ENCODE peak calls at places on chromosomes 13 and 19, in four cellular contexts. F is IMR-90, N is left ventricle myocardium inferior, H is PC-3. Q is an unnamed sample.

GRCh38 chr13:47216176-47216822 is 319.4 kb upstream of the HTR2A start:
- DNase-seq in H (peak; percentile 59), N (no peak), F (peak; percentile 57), Q (no peak)

GRCh38 chr13:27200413-27201066 is 28.9 kb upstream of the USP12 start:
- DNase-seq in H (peak; percentile 68), N (no peak), F (no peak), Q (peak; percentile 29)

GRCh38 chr13:43469791-43470190 is 317.0 kb downstream of the ENOX1 start:
- DNase-seq in H (no peak), N (no peak), F (peak; percentile 11), Q (no peak)

GRCh38 chr19:10808937-10809655 is 26.9 kb downstream of the TMED1 start:
- DNase-seq in N (no peak), F (peak; percentile 21), H (peak; percentile 54), Q (no peak)

GRCh38 chr13:49935171-49936084 is 712 bp downstream of the SPRYD7 start:
- DNase-seq in N (peak; percentile 36), H (peak; percentile 72), F (peak; percentile 50), Q (peak; percentile 56)

GRCh38 chr19:14337510-14337909 is 43.7 kb upstream of the ADGRE5 start:
- DNase-seq in F (no peak), H (peak; percentile 72), N (no peak), Q (no peak)

GRCh38 chr13:106858910-106859309 is 291.0 kb upstream of the ARGLU1 start:
- DNase-seq in N (no peak), F (no peak), H (peak; percentile 21), Q (no peak)

GRCh38 chr19:39841041-39841440 is 5.1 kb downstream of the FBL start:
- DNase-seq in F (no peak), H (no peak), N (no peak), Q (no peak)

DNA sequence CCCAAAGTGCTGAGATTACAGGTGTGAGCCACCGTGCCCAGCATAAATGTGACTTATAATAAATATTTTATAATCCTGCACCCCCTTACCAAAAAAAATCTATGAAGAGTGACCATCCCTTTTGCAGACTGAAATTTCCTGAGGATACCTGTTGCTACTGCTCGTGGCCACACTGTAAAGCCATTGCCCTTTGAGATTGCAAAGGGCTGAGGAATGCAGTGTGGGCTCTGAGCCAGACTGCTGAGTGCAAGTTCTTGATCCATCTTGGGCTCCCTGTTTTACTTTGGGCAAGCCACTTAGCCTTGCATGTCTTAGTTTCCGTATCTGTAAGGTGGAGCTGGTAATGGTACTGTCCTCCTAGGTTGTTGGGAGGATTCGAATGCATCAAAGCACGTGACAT is 23.4 kb downstream of the SIPA1L3 start:
- DNase-seq in F (no peak), N (no peak), H (peak; percentile 44), Q (no peak)
- H3K27ac ChIP-seq in F (no peak overlapping the region), N (no peak overlapping the region), H (no peak overlapping the region), Q (no peak overlapping the region)

GRCh38 chr19:35566738-35567137 is 3.3 kb upstream of the ATP4A start:
- DNase-seq in N (no peak), H (no peak), F (no peak), Q (no peak)
- H3K27me3 ChIP-seq in N (peaks cover 63% of the 10 kb centered on the region), H (no peaks in the 10 kb centered on the region), F (peaks cover 12% of the 10 kb centered on the region), Q (peaks cover 8% of the 10 kb centered on the region)

GRCh38 chr19:8444677-8445487 is at the start of gene HNRNPM:
- DNase-seq in H (peak; percentile 100), N (peak; percentile 100), F (peak; percentile 95), Q (peak; percentile 99)

GRCh38 chr19:8449830-8450229 is 5.1 kb downstream of the HNRNPM start:
- DNase-seq in F (no peak), H (peak; percentile 62), N (no peak), Q (no peak)

GRCh38 chr19:8441725-8442544 is 2.8 kb upstream of the HNRNPM start:
- DNase-seq in N (no peak), H (no peak), F (no peak), Q (peak; percentile 42)

GRCh38 chr19:8445488-8446001 is 770 bp downstream of the HNRNPM start:
- DNase-seq in F (no peak), H (peak; percentile 46), N (peak; percentile 61), Q (peak; percentile 79)

DNA sequence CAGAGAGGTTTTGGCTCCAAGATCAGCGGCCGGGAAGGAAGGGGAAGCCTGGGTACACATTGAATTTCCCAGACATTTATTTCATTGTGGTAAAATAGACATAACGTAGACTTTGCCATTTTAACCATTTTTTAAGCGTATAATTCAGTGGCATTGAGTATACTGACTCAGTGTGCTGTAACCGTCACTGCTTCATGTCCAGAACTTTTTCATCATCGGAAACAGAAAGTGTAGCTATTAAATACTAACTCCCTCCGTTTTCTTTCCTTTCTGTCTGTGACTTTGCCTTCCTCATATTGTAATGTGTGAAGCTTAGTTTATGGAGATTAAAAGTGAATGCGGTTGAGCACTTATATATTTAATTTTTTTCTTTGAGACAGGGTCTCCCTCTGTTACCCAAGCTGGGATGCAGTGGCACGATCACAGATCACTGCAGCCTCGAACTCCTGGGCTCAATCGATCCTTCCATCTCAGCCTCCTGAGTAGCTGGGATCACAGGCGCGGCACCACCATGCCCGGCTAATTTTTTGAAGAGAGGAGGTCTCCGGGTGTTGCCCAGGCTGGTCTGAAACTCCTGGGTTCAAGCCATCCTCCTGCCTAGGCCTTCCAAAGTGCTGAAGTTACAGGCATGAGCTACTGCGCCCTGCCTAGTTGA is 1.4 kb downstream of the HNRNPM start:
- DNase-seq in F (no peak), H (no peak), N (no peak), Q (no peak)
- H3K27ac ChIP-seq in F (peak overlapping the region; percentile 88), H (peak overlapping the region; percentile 63), N (peak overlapping the region; percentile 99), Q (peak overlapping the region; percentile 92)

GRCh38 chr19:17332677-17333581 is 1.7 kb downstream of the ANO8 start:
- DNase-seq in F (peak; percentile 39), H (peak; percentile 76), N (no peak), Q (peak; percentile 84)

GRCh38 chr19:17330546-17331253 is 4.0 kb downstream of the ANO8 start:
- DNase-seq in N (no peak), F (no peak), H (no peak), Q (peak; percentile 87)

GRCh38 chr19:17332360-17332676 is 2.3 kb downstream of the ANO8 start:
- DNase-seq in H (no peak), F (no peak), N (no peak), Q (no peak)

GRCh38 chr19:17329768-17330545 is 4.7 kb downstream of the ANO8 start:
- DNase-seq in F (no peak), N (no peak), H (no peak), Q (peak; percentile 89)

GRCh38 chr19:17331254-17331558 is 3.4 kb downstream of the ANO8 start:
- DNase-seq in N (no peak), F (no peak), H (no peak), Q (no peak)
- H3K27me3 ChIP-seq in N (no peaks in the 10 kb centered on the region), F (no peaks in the 10 kb centered on the region), H (no peaks in the 10 kb centered on the region), Q (no peaks in the 10 kb centered on the region)

GRCh38 chr19:47695533-47696262 is 17.5 kb upstream of the EHD2 start:
- DNase-seq in H (no peak), N (no peak), F (no peak), Q (peak; percentile 84)

GRCh38 chr19:47697863-47698609 is 15.2 kb upstream of the EHD2 start:
- DNase-seq in N (peak; percentile 73), F (peak; percentile 76), H (peak; percentile 83), Q (peak; percentile 99)

GRCh38 chr19:47694466-47695273 is 18.6 kb upstream of the EHD2 start:
- DNase-seq in N (no peak), H (no peak), F (no peak), Q (peak; percentile 50)

GRCh38 chr19:47698631-47699359 is 14.4 kb upstream of the EHD2 start:
- DNase-seq in H (no peak), F (no peak), N (no peak), Q (peak; percentile 81)

DNA sequence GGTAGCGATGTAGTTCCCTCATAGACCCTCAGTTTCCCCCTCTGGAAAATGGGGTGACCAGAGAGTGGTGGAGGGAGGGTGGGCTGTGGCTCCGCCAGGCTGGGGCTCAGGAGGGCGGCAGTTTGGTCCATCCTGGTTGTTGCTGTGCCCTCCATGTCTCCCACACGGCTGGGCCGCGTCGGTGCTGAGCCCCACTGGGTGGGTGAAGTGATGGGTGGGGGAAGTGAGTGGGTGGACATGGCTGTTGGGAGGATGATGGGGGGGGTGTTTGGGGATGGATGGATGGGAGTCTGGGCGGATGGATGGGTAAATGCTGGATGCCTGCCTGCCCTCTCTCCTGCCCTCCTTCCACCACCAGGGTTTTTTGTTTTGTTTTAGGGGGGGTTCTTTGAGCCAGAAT is 16.6 kb upstream of the EHD2 start:
- DNase-seq in F (no peak), H (no peak), N (no peak), Q (peak; percentile 58)
- H3K27ac ChIP-seq in F (no peak overlapping the region), H (no peak overlapping the region), N (no peak overlapping the region), Q (no peak overlapping the region)

GRCh38 chr19:1849999-1850398 is 1.7 kb upstream of the REXO1 start:
- DNase-seq in H (no peak), N (no peak), F (no peak), Q (no peak)

GRCh38 chr19:1847684-1848398 is 442 bp downstream of the REXO1 start:
- DNase-seq in N (no peak), H (peak; percentile 25), F (peak; percentile 40), Q (peak; percentile 97)

GRCh38 chr19:1847348-1847683 is 967 bp downstream of the REXO1 start:
- DNase-seq in N (no peak), F (no peak), H (no peak), Q (no peak)

GRCh38 chr19:1849132-1849474 is 820 bp upstream of the REXO1 start:
- DNase-seq in F (no peak), H (no peak), N (no peak), Q (no peak)

DNA sequence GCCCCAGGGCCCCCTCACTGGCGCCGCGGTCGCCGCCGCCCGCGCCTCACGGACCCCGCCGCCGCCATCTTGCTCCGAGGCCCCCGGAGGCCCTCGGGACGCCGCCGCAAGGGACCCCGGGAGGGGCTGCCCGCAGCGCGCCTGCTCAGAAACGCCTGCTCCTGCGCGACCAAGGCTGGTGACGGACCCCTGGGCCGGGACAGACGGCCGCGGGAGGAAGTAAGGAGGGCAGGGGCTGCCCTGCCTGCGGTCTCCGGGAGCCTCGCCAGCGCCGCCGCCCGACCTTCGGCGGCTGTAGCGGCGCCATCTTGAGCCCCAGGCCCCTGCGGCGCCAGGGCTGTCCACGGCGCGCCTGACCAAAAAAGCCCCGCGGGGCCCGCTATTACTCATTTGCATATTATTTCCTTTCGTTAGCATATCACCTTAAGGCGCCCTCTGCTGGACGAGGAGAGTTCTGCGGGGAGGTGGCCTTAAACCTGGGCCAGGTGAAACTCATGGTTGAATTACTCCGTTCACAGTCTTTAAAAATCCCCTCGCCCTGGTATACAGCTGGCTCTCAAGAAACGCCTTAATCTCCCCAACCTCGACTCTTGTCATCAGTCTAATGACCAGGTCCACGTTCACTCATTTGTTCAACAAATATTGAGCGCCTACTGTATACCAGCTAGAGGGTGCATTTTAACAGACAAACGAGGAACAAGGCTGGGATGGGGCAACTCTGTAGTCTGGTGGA is at the start of gene REXO1:
- DNase-seq in H (peak; percentile 95), N (peak; percentile 96), F (peak; percentile 87), Q (peak; percentile 100)
- H3K27me3 ChIP-seq in H (no peaks in the 10 kb centered on the region), N (no peaks in the 10 kb centered on the region), F (no peaks in the 10 kb centered on the region), Q (no peaks in the 10 kb centered on the region)

GRCh38 chr19:58440556-58440955 is 603 bp upstream of the ZNF132 start:
- DNase-seq in F (no peak), N (no peak), H (no peak), Q (no peak)
- H3K27ac ChIP-seq in F (peak overlapping the region; percentile 53), N (peak overlapping the region; percentile 82), H (no peak overlapping the region), Q (peak overlapping the region; percentile 93)

GRCh38 chr19:51078731-51079130 is 4.0 kb downstream of the KLK14 start:
- DNase-seq in H (no peak), F (no peak), N (no peak), Q (peak; percentile 37)
- H3K27me3 ChIP-seq in H (no peaks in the 10 kb centered on the region), F (no peaks in the 10 kb centered on the region), N (peaks cover 35% of the 10 kb centered on the region), Q (no peaks in the 10 kb centered on the region)

GRCh38 chr19:19386373-19386869 is 19.1 kb upstream of the GATAD2A start:
- DNase-seq in F (no peak), H (no peak), N (no peak), Q (no peak)
- H3K27ac ChIP-seq in F (peak overlapping the region; percentile 44), H (peak overlapping the region; percentile 51), N (peak overlapping the region; percentile 94), Q (peak overlapping the region; percentile 78)

Q was measured in osteoblast.